ENCODE peak calls at places on chromosomes 2 and 18, in seven cellular contexts. X is vagina, S is fibroblast of pulmonary artery, Z is lower leg skin, N is BE2C, T is B cell, M is right lobe of liver. L is an unnamed sample.

GRCh38 chr18:51128533-51128932 is 68.9 kb downstream of the MEX3C start:
- DNase-seq in N (no peak), Z (no peak), X (no peak), M (no peak), T (no peak), S (peak; percentile 38), L (no peak)

GRCh38 chr2:43800894-43801293 is 27.1 kb downstream of the DYNC2LI1 start:
- DNase-seq in Z (no peak), N (no peak), S (no peak), T (no peak), X (no peak), M (no peak), L (no peak)

GRCh38 chr2:67840460-67841068 is 222.2 kb downstream of the C1D start:
- DNase-seq in T (no peak), S (peak; percentile 87), Z (peak; percentile 40), M (peak; percentile 60), X (no peak), N (peak; percentile 72), L (no peak)

GRCh38 chr2:163757811-163758210 is 22.0 kb upstream of the FIGN start:
- DNase-seq in N (no peak), S (no peak), M (no peak), X (no peak), Z (no peak), T (no peak), L (no peak)

GRCh38 chr18:38759457-38759856 is 1193.9 kb upstream of the CELF4 start:
- DNase-seq in M (no peak), X (no peak), Z (no peak), T (no peak), S (no peak), N (no peak), L (no peak)

GRCh38 chr2:45712538-45712937 is 61.1 kb downstream of the PRKCE start:
- DNase-seq in N (no peak), S (no peak), M (no peak), Z (no peak), X (no peak), T (no peak), L (no peak)

GRCh38 chr2:237600205-237600846 is 9.8 kb upstream of the RAB17 start:
- DNase-seq in X (no peak), Z (peak; percentile 45), T (no peak), M (no peak), S (peak; percentile 76), N (peak; percentile 41), L (no peak)

GRCh38 chr2:128374711-128375413 is 56.2 kb upstream of the HS6ST1 start:
- DNase-seq in M (no peak), Z (no peak), S (no peak), X (peak; percentile 25), T (no peak), N (no peak), L (no peak)

GRCh38 chr2:98091738-98092137 is 4.8 kb downstream of the VWA3B start:
- DNase-seq in N (no peak), M (no peak), X (no peak), S (no peak), Z (no peak), T (no peak), L (peak; percentile 52)

GRCh38 chr2:236205867-236206645 is 37.9 kb upstream of the GBX2 start:
- DNase-seq in Z (no peak), T (no peak), X (no peak), N (no peak), M (no peak), S (peak; percentile 6), L (no peak)

GRCh38 chr2:134657650-134658250 is 61.0 kb downstream of the TMEM163 start:
- DNase-seq in N (peak; percentile 11), X (no peak), M (no peak), Z (no peak), T (no peak), S (peak; percentile 5), L (no peak)

GRCh38 chr18:48667276-48668254 is 128.7 kb downstream of the CTIF start:
- DNase-seq in S (no peak), X (no peak), Z (no peak), M (no peak), N (peak; percentile 57), T (peak; percentile 73), L (no peak)

GRCh38 chr2:190846746-190847145 is 33.9 kb upstream of the GLS start:
- DNase-seq in M (no peak), Z (no peak), X (no peak), S (no peak), N (no peak), T (no peak), L (no peak)

GRCh38 chr2:83051538-83052192 is 1407.4 kb downstream of the SUCLG1 start:
- DNase-seq in N (no peak), X (no peak), S (peak; percentile 76), T (no peak), Z (no peak), M (no peak), L (no peak)

GRCh38 chr2:85926526-85926925 is 37.7 kb upstream of the ST3GAL5 start:
- DNase-seq in M (no peak), S (no peak), Z (no peak), X (no peak), N (no peak), T (no peak), L (no peak)

GRCh38 chr2:136162438-136162837 is 44.5 kb upstream of the CXCR4 start:
- DNase-seq in X (no peak), Z (no peak), T (no peak), M (no peak), S (no peak), N (no peak), L (no peak)

GRCh38 chr18:8519102-8519501 is 90.1 kb upstream of the RAB12 start:
- DNase-seq in N (no peak), T (no peak), X (no peak), S (no peak), Z (no peak), M (no peak), L (no peak)

GRCh38 chr2:98037666-98038339 is 42.1 kb upstream of the TMEM131 start:
- DNase-seq in N (no peak), M (no peak), T (no peak), X (no peak), S (no peak), Z (no peak), L (no peak)

DNA sequence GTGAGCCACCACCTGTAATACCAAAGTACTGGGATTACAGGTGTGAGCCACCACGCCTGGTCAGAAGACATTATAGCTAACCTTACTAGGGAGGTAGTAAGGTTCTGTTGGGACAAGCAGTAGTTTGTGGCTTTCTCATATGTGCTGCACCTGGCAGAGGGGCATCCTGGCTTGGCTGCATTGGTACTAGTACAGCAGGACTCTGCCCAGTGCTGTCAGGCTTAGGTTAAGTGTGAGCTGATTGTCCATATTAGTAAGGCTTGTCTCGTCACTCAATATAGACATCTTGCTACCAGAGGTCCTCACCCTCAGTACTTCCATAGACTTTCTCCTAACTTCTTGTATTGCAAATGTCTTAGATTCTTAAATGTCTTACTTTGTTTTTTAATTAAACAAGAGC is 96.1 kb downstream of the ASAP2 start:
- DNase-seq in X (no peak), S (no peak), M (no peak), Z (no peak), T (no peak), N (no peak), L (no peak)
- TF ChIP-seq CTCF in X (no peak), S (no peak), M (no peak), Z (no peak), T (no peak), N (no peak), L (no peak)

GRCh38 chr2:11416191-11416590 is 49.8 kb downstream of the E2F6 start:
- DNase-seq in M (no peak), Z (no peak), X (no peak), S (no peak), N (no peak), T (no peak), L (no peak)

GRCh38 chr2:11416931-11417330 is 49.0 kb downstream of the E2F6 start:
- DNase-seq in Z (no peak), T (no peak), N (no peak), S (no peak), M (no peak), X (no peak), L (no peak)

GRCh38 chr2:11419781-11420180 is 46.2 kb downstream of the E2F6 start:
- DNase-seq in T (peak; percentile 30), N (no peak), Z (no peak), S (no peak), M (no peak), X (no peak), L (no peak)

GRCh38 chr2:11420190-11420589 is 45.8 kb downstream of the E2F6 start:
- DNase-seq in M (no peak), S (no peak), X (no peak), Z (no peak), T (no peak), N (no peak), L (no peak)

DNA sequence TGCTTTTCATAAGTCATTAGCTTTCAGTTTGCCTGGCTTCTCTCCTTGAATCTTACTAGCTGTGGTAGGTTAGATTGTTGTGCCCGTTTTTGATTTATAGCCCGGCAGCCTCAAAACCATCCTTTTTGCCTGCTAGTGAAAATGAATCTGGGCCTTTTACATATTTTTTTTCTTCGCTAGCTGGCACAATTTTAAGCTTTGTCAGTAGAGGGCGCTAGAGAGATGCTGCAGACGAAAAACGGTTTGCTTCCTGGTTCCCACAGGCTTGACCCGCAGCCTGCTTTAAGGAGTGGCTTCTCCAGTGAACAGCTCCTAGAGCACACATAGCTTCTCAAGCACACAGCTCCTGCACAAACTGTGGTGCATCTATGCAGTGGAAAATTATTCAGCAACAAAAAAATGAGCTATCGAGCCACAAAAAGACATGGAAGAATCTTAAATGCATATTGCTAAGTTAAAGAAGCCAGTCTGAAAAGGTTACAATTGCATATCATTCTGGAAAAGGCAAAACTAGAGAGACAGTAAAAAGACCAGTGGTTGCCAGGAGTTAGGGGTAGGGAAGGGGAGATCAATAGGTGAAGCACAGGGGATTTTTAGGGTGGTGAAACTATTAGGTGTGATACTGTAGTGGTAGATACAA is 47.9 kb downstream of the E2F6 start:
- DNase-seq in T (no peak), Z (no peak), S (peak; percentile 21), X (no peak), N (no peak), M (no peak), L (no peak)
- TF ChIP-seq CTCF in T (no peak), Z (no peak), S (peak; percentile 31), X (no peak), N (peak; percentile 70), M (peak; percentile 51), L (peak; percentile 19)

GRCh38 chr18:29874519-29875098 is 1167.9 kb downstream of the DSC3 start:
- DNase-seq in N (no peak), M (no peak), T (no peak), S (peak; percentile 66), Z (no peak), X (no peak), L (no peak)

GRCh38 chr18:29882620-29883019 is 1159.9 kb downstream of the DSC3 start:
- DNase-seq in Z (no peak), M (no peak), X (no peak), S (no peak), N (no peak), T (no peak), L (no peak)

GRCh38 chr18:29883114-29883513 is 1159.4 kb downstream of the DSC3 start:
- DNase-seq in M (no peak), N (no peak), T (no peak), X (no peak), S (no peak), Z (no peak), L (no peak)

GRCh38 chr18:29879763-29880162 is 1162.8 kb downstream of the DSC3 start:
- DNase-seq in M (no peak), N (no peak), X (no peak), T (no peak), S (no peak), Z (no peak), L (no peak)
- TF ChIP-seq CTCF in M (no peak), N (no peak), X (no peak), T (no peak), S (no peak), Z (no peak), L (no peak)

GRCh38 chr2:64792310-64792709 is 138.6 kb upstream of the SERTAD2 start:
- DNase-seq in T (no peak), X (no peak), S (no peak), N (no peak), Z (no peak), M (no peak), L (no peak)
- TF ChIP-seq CTCF in T (no peak), X (no peak), S (no peak), N (no peak), Z (no peak), M (peak; percentile 23), L (no peak)

L was measured in CD14-positive monocyte.